ENCODE peak calls at places on chromosomes 1 and 21, in four cellular contexts. I is breast epithelium, P is GM23338, O is ovary. N is an unnamed sample.

GRCh38 chr1:110346690-110347089 is 7.5 kb downstream of the RBM15 start:
- DNase-seq in I (no peak), P (peak; percentile 34), O (no peak), N (no peak)

GRCh38 chr1:32464716-32465540 is at the start of gene ZBTB8B:
- DNase-seq in I (peak; percentile 75), P (peak; percentile 99), O (peak; percentile 95), N (peak; percentile 35)

GRCh38 chr1:8818325-8818775 is 910 bp upstream of the RERE start:
- DNase-seq in I (peak; percentile 39), P (no peak), O (no peak), N (peak; percentile 91)

GRCh38 chr1:46345281-46345680 is 4.7 kb downstream of the NSUN4 start:
- DNase-seq in I (no peak), P (no peak), O (no peak), N (no peak)

GRCh38 chr1:244730153-244730933 is 77.4 kb downstream of the DESI2 start:
- DNase-seq in I (no peak), P (peak; percentile 73), O (peak; percentile 64), N (peak; percentile 4)

GRCh38 chr1:170545476-170545875 is 13.5 kb downstream of the GORAB start:
- DNase-seq in I (no peak), P (no peak), O (no peak), N (peak; percentile 93)

GRCh38 chr21:35579520-35580293 is 480.6 kb downstream of the SETD4 start:
- DNase-seq in I (no peak), P (no peak), O (no peak), N (peak; percentile 62)

GRCh38 chr21:31326478-31327247 is 17.4 kb downstream of the TIAM1 start:
- DNase-seq in I (no peak), P (no peak), O (no peak), N (no peak)

GRCh38 chr1:186682721-186683120 is 2.5 kb upstream of the PTGS2 start:
- DNase-seq in I (no peak), P (peak; percentile 14), O (no peak), N (peak; percentile 41)

GRCh38 chr1:200837931-200838571 is 34.7 kb upstream of the GPR25 start:
- DNase-seq in I (no peak), P (no peak), O (no peak), N (peak; percentile 27)

GRCh38 chr21:35508389-35508888 is 459.3 kb upstream of the RUNX1 start:
- DNase-seq in I (no peak), P (peak; percentile 85), O (no peak), N (peak; percentile 47)

GRCh38 chr1:87472716-87473115 is 144.0 kb downstream of the LMO4 start:
- DNase-seq in I (no peak), P (no peak), O (no peak), N (no peak)

GRCh38 chr1:154937988-154938386 is 1.5 kb upstream of the PMVK start:
- DNase-seq in I (no peak), P (no peak), O (no peak), N (peak; percentile 64)

GRCh38 chr1:26517766-26518049 is 11.9 kb upstream of the RPS6KA1 start:
- DNase-seq in I (no peak), P (no peak), O (no peak), N (no peak)

GRCh38 chr1:171826973-171827372 is 14.3 kb upstream of the DNM3 start:
- DNase-seq in I (no peak), P (no peak), O (no peak), N (no peak)

GRCh38 chr1:26094677-26095383 is 16.8 kb upstream of the PDIK1L start:
- DNase-seq in I (no peak), P (peak; percentile 83), O (peak; percentile 36), N (no peak)

GRCh38 chr1:12602633-12603024 is 15.4 kb downstream of the DHRS3 start:
- DNase-seq in I (no peak), P (no peak), O (no peak), N (no peak)

GRCh38 chr1:46173361-46173856 is 1.5 kb upstream of the TSPAN1 start:
- DNase-seq in I (no peak), P (peak; percentile 56), O (no peak), N (no peak)

GRCh38 chr21:45316871-45317400 is 29.2 kb upstream of the POFUT2 start:
- DNase-seq in I (no peak), P (no peak), O (peak; percentile 45), N (no peak)

GRCh38 chr1:87335175-87335992 is 6.7 kb downstream of the LMO4 start:
- DNase-seq in I (peak; percentile 33), P (peak; percentile 72), O (peak; percentile 68), N (peak; percentile 41)

GRCh38 chr1:39214021-39214713 is 9.7 kb downstream of the MACF1 start:
- DNase-seq in I (peak; percentile 50), P (peak; percentile 38), O (no peak), N (peak; percentile 50)

GRCh38 chr21:45019887-45020537 is 54.4 kb upstream of the ADARB1 start:
- DNase-seq in I (no peak), P (no peak), O (peak; percentile 29), N (no peak)

GRCh38 chr1:27873671-27874384 is 1.5 kb downstream of the THEMIS2 start:
- DNase-seq in I (no peak), P (no peak), O (no peak), N (no peak)

GRCh38 chr1:109790735-109791494 is 27.2 kb upstream of the EPS8L3 start:
- DNase-seq in I (no peak), P (peak; percentile 61), O (peak; percentile 46), N (no peak)

GRCh38 chr1:9191216-9191615 is 43.4 kb upstream of the H6PD start:
- DNase-seq in I (no peak), P (no peak), O (no peak), N (no peak)

GRCh38 chr21:36193200-36193599 is 36.6 kb downstream of the DOP1B start:
- DNase-seq in I (peak; percentile 23), P (no peak), O (no peak), N (peak; percentile 75)

GRCh38 chr1:85048296-85049064 is at the start of gene MCOLN3:
- DNase-seq in I (no peak), P (peak; percentile 77), O (peak; percentile 58), N (peak; percentile 18)
- H3K4me3 ChIP-seq in I (peak within 1 kb of the TSS; percentile 78), P (peak within 1 kb of the TSS; percentile 74), O (peak within 1 kb of the TSS; percentile 37), N (peak within 1 kb of the TSS; percentile 56)

DNA sequence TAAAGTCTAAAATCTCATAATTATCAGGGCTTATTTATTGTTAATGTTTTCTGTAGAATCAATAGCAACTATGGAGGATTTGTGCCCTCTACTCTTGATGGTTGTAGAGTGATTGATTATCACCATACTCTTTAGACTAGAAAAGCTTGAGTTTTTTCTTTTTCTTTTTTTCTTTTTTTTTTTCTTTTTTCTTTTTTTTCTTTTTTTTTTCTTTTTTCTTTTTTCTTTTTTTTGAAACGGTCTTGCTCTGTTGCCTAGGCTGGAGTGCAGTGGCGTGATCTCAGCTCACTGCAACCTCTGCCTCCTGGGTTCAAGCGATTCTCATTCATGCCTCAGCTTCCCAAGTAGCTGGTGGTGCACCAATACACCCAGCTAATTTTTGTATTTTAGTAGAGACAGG is 29.7 kb downstream of the TOR1AIP1 start:
- DNase-seq in I (no peak), P (no peak), O (no peak), N (no peak)
- TF ChIP-seq CTCF in I (no peak), P (no peak), O (no peak), N (no peak)

DNA sequence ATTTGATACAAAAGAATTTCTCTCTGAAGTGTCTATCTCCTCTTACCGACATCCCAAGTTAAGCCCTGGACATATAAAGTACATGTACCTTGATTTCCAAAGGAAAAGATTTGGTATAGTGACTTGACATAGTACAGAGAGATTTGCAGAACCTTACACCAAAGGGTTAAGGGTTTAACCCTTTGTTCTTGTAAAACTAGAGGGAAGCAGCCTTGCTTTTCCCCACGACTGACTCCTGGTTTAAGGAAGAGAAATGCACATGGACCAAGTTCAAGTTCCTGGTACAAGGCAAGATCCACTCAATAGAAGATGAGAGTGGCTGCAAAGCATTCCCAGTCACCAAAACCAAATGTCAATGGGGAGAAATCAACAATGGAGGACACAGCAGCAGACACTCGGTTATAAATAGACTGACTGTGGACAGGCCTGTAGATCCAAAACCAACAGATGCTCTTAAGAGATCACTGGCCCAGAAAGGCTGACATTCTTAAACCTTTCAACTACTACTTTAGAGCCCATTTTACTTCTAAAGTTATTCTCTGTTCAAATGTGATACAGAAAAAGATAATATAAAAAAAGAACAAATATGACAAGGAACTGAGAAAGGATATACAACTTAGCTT is 69.4 kb downstream of the PUM1 start:
- DNase-seq in I (no peak), P (no peak), O (no peak), N (no peak)
- H3K36me3 ChIP-seq in I (no peaks in the 10 kb centered on the region), P (peaks cover under 1% of the 10 kb centered on the region), O (no peaks in the 10 kb centered on the region), N (peaks cover 14% of the 10 kb centered on the region)

GRCh38 chr1:206909167-206909882 is 12.1 kb downstream of the IL24 start:
- DNase-seq in I (peak; percentile 94), P (peak; percentile 83), O (peak; percentile 69), N (peak; percentile 72)
- H3K4me3 ChIP-seq in I (peak overlapping the region; percentile 70), P (peak overlapping the region; percentile 79), O (peak overlapping the region; percentile 34), N (peak overlapping the region; percentile 42)

GRCh38 chr1:37691497-37692077 is 729 bp upstream of the CDCA8 start:
- DNase-seq in I (peak; percentile 40), P (peak; percentile 41), O (peak; percentile 75), N (peak; percentile 35)
- TF ChIP-seq CTCF in I (no peak), P (no peak), O (no peak), N (no peak)

GRCh38 chr1:44775078-44775929 is at the start of gene RPS8:
- DNase-seq in I (peak; percentile 89), P (peak; percentile 99), O (peak; percentile 94), N (peak; percentile 84)

GRCh38 chr1:44777547-44777946 is 2.2 kb downstream of the RPS8 start:
- DNase-seq in I (no peak), P (no peak), O (no peak), N (no peak)

GRCh38 chr1:44775930-44776748 is 799 bp downstream of the RPS8 start:
- DNase-seq in I (no peak), P (no peak), O (no peak), N (no peak)

GRCh38 chr1:44777969-44778635 is 2.8 kb downstream of the RPS8 start:
- DNase-seq in I (no peak), P (no peak), O (no peak), N (no peak)

DNA sequence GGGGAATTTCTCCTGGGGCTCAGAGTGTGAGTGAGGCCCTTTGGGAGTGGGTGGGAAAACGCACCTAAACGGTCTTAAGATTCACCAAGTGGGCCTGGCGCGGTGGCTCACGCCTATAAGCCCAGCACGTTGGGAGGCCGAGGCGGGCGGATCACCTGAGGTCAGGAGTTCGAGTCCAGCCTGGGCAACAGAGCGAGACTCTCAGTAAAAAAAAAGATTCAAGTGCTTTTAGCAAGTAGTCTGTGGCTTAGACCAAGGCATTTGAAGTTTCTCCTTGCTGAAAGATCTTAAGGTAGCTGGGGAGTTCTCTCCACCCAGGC is 1.4 kb downstream of the RPS8 start:
- DNase-seq in I (no peak), P (no peak), O (no peak), N (no peak)
- H3K36me3 ChIP-seq in I (no peaks in the 10 kb centered on the region), P (peaks cover 37% of the 10 kb centered on the region), O (no peaks in the 10 kb centered on the region), N (peaks cover 28% of the 10 kb centered on the region)

GRCh38 chr1:20477355-20478071 is 8.5 kb downstream of the CAMK2N1 start:
- DNase-seq in I (no peak), P (no peak), O (peak; percentile 71), N (no peak)

GRCh38 chr1:20478072-20478660 is 7.8 kb downstream of the CAMK2N1 start:
- DNase-seq in I (no peak), P (no peak), O (no peak), N (no peak)

GRCh38 chr1:20475002-20475401 is 11.0 kb downstream of the CAMK2N1 start:
- DNase-seq in I (no peak), P (no peak), O (no peak), N (no peak)

GRCh38 chr1:20474333-20474975 is 11.6 kb downstream of the CAMK2N1 start:
- DNase-seq in I (no peak), P (no peak), O (no peak), N (no peak)

GRCh38 chr1:20476260-20477038 is 9.6 kb downstream of the CAMK2N1 start:
- DNase-seq in I (peak; percentile 76), P (peak; percentile 88), O (peak; percentile 85), N (no peak)
- H3K4me3 ChIP-seq in I (peak overlapping the region; percentile 52), P (peak overlapping the region; percentile 52), O (no peak overlapping the region), N (no peak overlapping the region)